ENCODE peak calls at places on chromosomes 3 and 15, in nine cellular contexts. One of them, this sample, is unnamed.
A peak's percentile ranks its signal among the peaks of the same experiment; 100 is the strongest.

GRCh38 chr15:64854526-64854925 is 12.8 kb downstream of the PLEKHO2 start:
- DNase-seq in nephron progenitor cell: no peak
- DNase-seq in cardiac fibroblast: no peak
- DNase-seq in body of pancreas: no peak
- DNase-seq in fibroblast of lung: no peak
- DNase-seq in ascending aorta: no peak
- DNase-seq in keratinocyte: no peak
- DNase-seq in HFFc6: no peak
- DNase-seq in progenitor cell of endocrine pancreas: no peak
- DNase-seq in this sample: no peak

GRCh38 chr3:22962244-22962643 is 240.9 kb upstream of the UBE2E2 start:
- DNase-seq in nephron progenitor cell: no peak
- DNase-seq in cardiac fibroblast: no peak
- DNase-seq in body of pancreas: no peak
- DNase-seq in fibroblast of lung: no peak
- DNase-seq in ascending aorta: no peak
- DNase-seq in keratinocyte: no peak
- DNase-seq in HFFc6: no peak
- DNase-seq in progenitor cell of endocrine pancreas: no peak
- DNase-seq in this sample: no peak

GRCh38 chr15:65790692-65791334 is 1.3 kb downstream of the DENND4A start:
- DNase-seq in nephron progenitor cell: no peak
- DNase-seq in cardiac fibroblast: peak; percentile 36
- DNase-seq in body of pancreas: no peak
- DNase-seq in fibroblast of lung: peak; percentile 70
- DNase-seq in ascending aorta: no peak
- DNase-seq in keratinocyte: no peak
- DNase-seq in HFFc6: no peak
- DNase-seq in progenitor cell of endocrine pancreas: no peak
- DNase-seq in this sample: no peak

GRCh38 chr3:177776656-177777055 is 579.4 kb upstream of the TBL1XR1 start:
- DNase-seq in nephron progenitor cell: no peak
- DNase-seq in cardiac fibroblast: peak; percentile 85
- DNase-seq in body of pancreas: peak; percentile 17
- DNase-seq in fibroblast of lung: peak; percentile 70
- DNase-seq in ascending aorta: no peak
- DNase-seq in keratinocyte: peak; percentile 96
- DNase-seq in HFFc6: no peak
- DNase-seq in progenitor cell of endocrine pancreas: no peak
- DNase-seq in this sample: peak; percentile 71

GRCh38 chr15:32747886-32748285 is 30.1 kb downstream of the GREM1 start:
- DNase-seq in nephron progenitor cell: no peak
- DNase-seq in cardiac fibroblast: no peak
- DNase-seq in body of pancreas: no peak
- DNase-seq in fibroblast of lung: no peak
- DNase-seq in ascending aorta: no peak
- DNase-seq in keratinocyte: no peak
- DNase-seq in HFFc6: peak; percentile 52
- DNase-seq in progenitor cell of endocrine pancreas: no peak
- DNase-seq in this sample: no peak

GRCh38 chr3:141257971-141258370 is 26.3 kb downstream of the PXYLP1 start:
- DNase-seq in nephron progenitor cell: no peak
- DNase-seq in cardiac fibroblast: peak; percentile 25
- DNase-seq in body of pancreas: no peak
- DNase-seq in fibroblast of lung: no peak
- DNase-seq in ascending aorta: no peak
- DNase-seq in keratinocyte: no peak
- DNase-seq in HFFc6: no peak
- DNase-seq in progenitor cell of endocrine pancreas: no peak
- DNase-seq in this sample: no peak

GRCh38 chr15:61415617-61416120 is 186.6 kb upstream of the RORA start:
- DNase-seq in nephron progenitor cell: no peak
- DNase-seq in cardiac fibroblast: no peak
- DNase-seq in body of pancreas: no peak
- DNase-seq in fibroblast of lung: no peak
- DNase-seq in ascending aorta: no peak
- DNase-seq in keratinocyte: no peak
- DNase-seq in HFFc6: no peak
- DNase-seq in progenitor cell of endocrine pancreas: no peak
- DNase-seq in this sample: no peak

GRCh38 chr3:197736010-197736490 is 654 bp downstream of the RUBCN start:
- DNase-seq in nephron progenitor cell: peak; percentile 34
- DNase-seq in cardiac fibroblast: no peak
- DNase-seq in body of pancreas: peak; percentile 19
- DNase-seq in fibroblast of lung: no peak
- DNase-seq in ascending aorta: no peak
- DNase-seq in keratinocyte: no peak
- DNase-seq in HFFc6: no peak
- DNase-seq in progenitor cell of endocrine pancreas: no peak
- DNase-seq in this sample: peak; percentile 20

GRCh38 chr3:152621006-152621868 is 213.7 kb upstream of the P2RY1 start:
- DNase-seq in nephron progenitor cell: no peak
- DNase-seq in cardiac fibroblast: no peak
- DNase-seq in body of pancreas: no peak
- DNase-seq in fibroblast of lung: no peak
- DNase-seq in ascending aorta: no peak
- DNase-seq in keratinocyte: no peak
- DNase-seq in HFFc6: no peak
- DNase-seq in progenitor cell of endocrine pancreas: no peak
- DNase-seq in this sample: peak; percentile 50

GRCh38 chr3:133413166-133414020 is 13.5 kb downstream of the BFSP2 start:
- DNase-seq in nephron progenitor cell: no peak
- DNase-seq in cardiac fibroblast: peak; percentile 47
- DNase-seq in body of pancreas: no peak
- DNase-seq in fibroblast of lung: peak; percentile 61
- DNase-seq in ascending aorta: no peak
- DNase-seq in keratinocyte: no peak
- DNase-seq in HFFc6: peak; percentile 53
- DNase-seq in progenitor cell of endocrine pancreas: no peak
- DNase-seq in this sample: no peak

GRCh38 chr3:127450331-127450730 is 140.2 kb downstream of the TPRA1 start:
- DNase-seq in nephron progenitor cell: no peak
- DNase-seq in cardiac fibroblast: no peak
- DNase-seq in body of pancreas: peak; percentile 5
- DNase-seq in fibroblast of lung: no peak
- DNase-seq in ascending aorta: no peak
- DNase-seq in keratinocyte: no peak
- DNase-seq in HFFc6: no peak
- DNase-seq in progenitor cell of endocrine pancreas: no peak
- DNase-seq in this sample: no peak

GRCh38 chr3:97720417-97720816 is 44.1 kb upstream of the ARL6 start:
- DNase-seq in nephron progenitor cell: no peak
- DNase-seq in cardiac fibroblast: peak; percentile 2
- DNase-seq in body of pancreas: no peak
- DNase-seq in fibroblast of lung: peak; percentile 1
- DNase-seq in ascending aorta: no peak
- DNase-seq in keratinocyte: no peak
- DNase-seq in HFFc6: no peak
- DNase-seq in progenitor cell of endocrine pancreas: no peak
- DNase-seq in this sample: no peak

GRCh38 chr15:74427607-74428441 is 5.9 kb downstream of the SEMA7A start:
- DNase-seq in nephron progenitor cell: no peak
- DNase-seq in cardiac fibroblast: no peak
- DNase-seq in body of pancreas: no peak
- DNase-seq in fibroblast of lung: no peak
- DNase-seq in ascending aorta: no peak
- DNase-seq in keratinocyte: no peak
- DNase-seq in HFFc6: no peak
- DNase-seq in progenitor cell of endocrine pancreas: no peak
- DNase-seq in this sample: no peak

GRCh38 chr15:73328149-73328820 is 40.5 kb downstream of the HCN4 start:
- DNase-seq in nephron progenitor cell: no peak
- DNase-seq in cardiac fibroblast: no peak
- DNase-seq in body of pancreas: no peak
- DNase-seq in fibroblast of lung: no peak
- DNase-seq in ascending aorta: no peak
- DNase-seq in keratinocyte: no peak
- DNase-seq in HFFc6: no peak
- DNase-seq in progenitor cell of endocrine pancreas: no peak
- DNase-seq in this sample: no peak

GRCh38 chr3:69203631-69204314 is 81.4 kb upstream of the LMOD3 start:
- DNase-seq in nephron progenitor cell: no peak
- DNase-seq in cardiac fibroblast: no peak
- DNase-seq in body of pancreas: no peak
- DNase-seq in fibroblast of lung: no peak
- DNase-seq in ascending aorta: no peak
- DNase-seq in keratinocyte: peak; percentile 73
- DNase-seq in HFFc6: no peak
- DNase-seq in progenitor cell of endocrine pancreas: no peak
- DNase-seq in this sample: peak; percentile 30

GRCh38 chr15:39657714-39658113 is 76.8 kb downstream of the THBS1 start:
- DNase-seq in nephron progenitor cell: no peak
- DNase-seq in cardiac fibroblast: peak; percentile 85
- DNase-seq in body of pancreas: no peak
- DNase-seq in fibroblast of lung: peak; percentile 39
- DNase-seq in ascending aorta: no peak
- DNase-seq in keratinocyte: no peak
- DNase-seq in HFFc6: peak; percentile 52
- DNase-seq in progenitor cell of endocrine pancreas: no peak
- DNase-seq in this sample: no peak

GRCh38 chr15:37967788-37968187 is 33.3 kb downstream of the TMCO5A start:
- DNase-seq in nephron progenitor cell: no peak
- DNase-seq in cardiac fibroblast: no peak
- DNase-seq in body of pancreas: no peak
- DNase-seq in fibroblast of lung: no peak
- DNase-seq in ascending aorta: no peak
- DNase-seq in keratinocyte: no peak
- DNase-seq in HFFc6: no peak
- DNase-seq in progenitor cell of endocrine pancreas: no peak
- DNase-seq in this sample: peak; percentile 32

GRCh38 chr3:88262527-88262926 is 112.8 kb downstream of the C3orf38 start:
- DNase-seq in nephron progenitor cell: no peak
- DNase-seq in cardiac fibroblast: no peak
- DNase-seq in body of pancreas: no peak
- DNase-seq in fibroblast of lung: no peak
- DNase-seq in ascending aorta: no peak
- DNase-seq in keratinocyte: no peak
- DNase-seq in HFFc6: no peak
- DNase-seq in progenitor cell of endocrine pancreas: no peak
- DNase-seq in this sample: no peak

GRCh38 chr15:79091204-79091867 is 756 bp upstream of the RASGRF1 start:
- DNase-seq in nephron progenitor cell: peak; percentile 59
- DNase-seq in cardiac fibroblast: peak; percentile 24
- DNase-seq in body of pancreas: no peak
- DNase-seq in fibroblast of lung: no peak
- DNase-seq in ascending aorta: no peak
- DNase-seq in keratinocyte: no peak
- DNase-seq in HFFc6: no peak
- DNase-seq in progenitor cell of endocrine pancreas: no peak
- DNase-seq in this sample: peak; percentile 16

GRCh38 chr3:127123533-127123932 is 69.4 kb upstream of the PRR23E start:
- DNase-seq in nephron progenitor cell: no peak
- DNase-seq in cardiac fibroblast: no peak
- DNase-seq in body of pancreas: no peak
- DNase-seq in fibroblast of lung: no peak
- DNase-seq in ascending aorta: no peak
- DNase-seq in keratinocyte: no peak
- DNase-seq in HFFc6: no peak
- DNase-seq in progenitor cell of endocrine pancreas: no peak
- DNase-seq in this sample: no peak

GRCh38 chr3:14411988-14412387 is 9.6 kb downstream of the SLC6A6 start:
- DNase-seq in nephron progenitor cell: no peak
- DNase-seq in cardiac fibroblast: no peak
- DNase-seq in body of pancreas: no peak
- DNase-seq in fibroblast of lung: no peak
- DNase-seq in ascending aorta: no peak
- DNase-seq in keratinocyte: no peak
- DNase-seq in HFFc6: no peak
- DNase-seq in progenitor cell of endocrine pancreas: no peak
- DNase-seq in this sample: no peak
- TF ChIP-seq CTCF in nephron progenitor cell: no peak
- TF ChIP-seq CTCF in cardiac fibroblast: peak; percentile 2
- TF ChIP-seq CTCF in body of pancreas: no peak
- TF ChIP-seq CTCF in fibroblast of lung: no peak
- TF ChIP-seq CTCF in ascending aorta: no peak
- TF ChIP-seq CTCF in keratinocyte: peak; percentile 26
- TF ChIP-seq CTCF in HFFc6: peak; percentile 60
- TF ChIP-seq CTCF in progenitor cell of endocrine pancreas: peak; percentile 34
- TF ChIP-seq CTCF in this sample: no peak

DNA sequence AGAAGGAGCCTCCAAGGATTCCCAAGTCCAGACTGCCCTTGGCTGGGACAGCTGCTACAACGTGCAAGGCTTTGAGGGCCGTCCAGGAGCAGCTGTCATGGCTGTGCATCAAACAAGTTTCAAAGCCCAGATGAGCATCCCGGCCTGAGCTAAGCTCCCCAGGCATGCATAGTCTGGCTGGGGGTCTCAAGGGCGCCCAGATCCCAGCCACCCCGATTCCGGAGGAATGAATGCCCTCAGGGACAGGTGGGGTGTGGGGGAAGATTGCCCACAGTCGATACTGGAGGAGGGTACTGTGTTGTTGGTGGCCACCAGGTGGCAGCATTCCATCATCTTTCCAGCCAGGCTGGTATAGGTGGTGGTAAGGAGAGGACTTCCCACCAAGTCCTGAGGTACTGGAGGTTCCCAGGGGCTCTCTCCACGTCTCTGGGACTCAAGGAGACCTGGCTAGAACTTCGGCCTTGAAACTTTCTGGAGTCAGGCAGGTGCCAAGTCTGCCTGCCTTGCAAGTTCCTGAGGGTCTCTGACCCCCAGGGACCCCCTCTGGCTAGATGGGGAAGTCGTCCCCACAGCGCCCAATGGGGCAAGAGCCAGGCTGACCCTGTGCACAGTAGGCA is 32.8 kb downstream of the RBM5 start:
- DNase-seq in nephron progenitor cell: peak; percentile 84
- DNase-seq in cardiac fibroblast: peak; percentile 85
- DNase-seq in body of pancreas: peak; percentile 79
- DNase-seq in fibroblast of lung: peak; percentile 83
- DNase-seq in ascending aorta: no peak
- DNase-seq in keratinocyte: peak; percentile 53
- DNase-seq in HFFc6: peak; percentile 69
- DNase-seq in progenitor cell of endocrine pancreas: peak; percentile 55
- DNase-seq in this sample: peak; percentile 84
- TF ChIP-seq CTCF in nephron progenitor cell: peak; percentile 87
- TF ChIP-seq CTCF in cardiac fibroblast: peak; percentile 71
- TF ChIP-seq CTCF in body of pancreas: peak; percentile 77
- TF ChIP-seq CTCF in fibroblast of lung: peak; percentile 68
- TF ChIP-seq CTCF in ascending aorta: peak; percentile 75
- TF ChIP-seq CTCF in keratinocyte: peak; percentile 72
- TF ChIP-seq CTCF in HFFc6: peak; percentile 97
- TF ChIP-seq CTCF in progenitor cell of endocrine pancreas: peak; percentile 86
- TF ChIP-seq CTCF in this sample: peak; percentile 59

GRCh38 chr15:96858693-96859092 is 528.2 kb downstream of the NR2F2 start:
- DNase-seq in nephron progenitor cell: no peak
- DNase-seq in cardiac fibroblast: no peak
- DNase-seq in body of pancreas: no peak
- DNase-seq in fibroblast of lung: no peak
- DNase-seq in ascending aorta: no peak
- DNase-seq in keratinocyte: no peak
- DNase-seq in HFFc6: no peak
- DNase-seq in progenitor cell of endocrine pancreas: no peak
- DNase-seq in this sample: no peak

GRCh38 chr15:96860746-96861145 is 530.2 kb downstream of the NR2F2 start:
- DNase-seq in nephron progenitor cell: no peak
- DNase-seq in cardiac fibroblast: peak; percentile 30
- DNase-seq in body of pancreas: no peak
- DNase-seq in fibroblast of lung: no peak
- DNase-seq in ascending aorta: no peak
- DNase-seq in keratinocyte: no peak
- DNase-seq in HFFc6: no peak
- DNase-seq in progenitor cell of endocrine pancreas: no peak
- DNase-seq in this sample: no peak
- TF ChIP-seq CTCF in nephron progenitor cell: no peak
- TF ChIP-seq CTCF in cardiac fibroblast: peak; percentile 13
- TF ChIP-seq CTCF in body of pancreas: no peak
- TF ChIP-seq CTCF in fibroblast of lung: no peak
- TF ChIP-seq CTCF in ascending aorta: no peak
- TF ChIP-seq CTCF in keratinocyte: no peak
- TF ChIP-seq CTCF in HFFc6: no peak
- TF ChIP-seq CTCF in progenitor cell of endocrine pancreas: no peak
- TF ChIP-seq CTCF in this sample: no peak

GRCh38 chr15:69723404-69724097 is 270.9 kb downstream of the RPLP1 start:
- DNase-seq in nephron progenitor cell: no peak
- DNase-seq in cardiac fibroblast: no peak
- DNase-seq in body of pancreas: no peak
- DNase-seq in fibroblast of lung: no peak
- DNase-seq in ascending aorta: no peak
- DNase-seq in keratinocyte: no peak
- DNase-seq in HFFc6: no peak
- DNase-seq in progenitor cell of endocrine pancreas: no peak
- DNase-seq in this sample: no peak
- TF ChIP-seq CTCF in nephron progenitor cell: peak; percentile 36
- TF ChIP-seq CTCF in cardiac fibroblast: peak; percentile 3
- TF ChIP-seq CTCF in body of pancreas: no peak
- TF ChIP-seq CTCF in fibroblast of lung: no peak
- TF ChIP-seq CTCF in ascending aorta: no peak
- TF ChIP-seq CTCF in keratinocyte: no peak
- TF ChIP-seq CTCF in HFFc6: peak; percentile 42
- TF ChIP-seq CTCF in progenitor cell of endocrine pancreas: peak; percentile 38
- TF ChIP-seq CTCF in this sample: no peak

This sample was measured in Calu3.